ENCODE peak calls at places on chromosomes 16 and 17, in seven cellular contexts. L is AG10803; T is GM23338; D is transverse colon; R is NCI-H748 treated with DMSO at 0.1 percent for 48 hours; Y is prostate gland; X is activated T-cell treated with anti-CD3 and anti-CD28 coated beads, Interleukin-2, amount 50 U/mL, for 4 hours. P is an unnamed sample.

GRCh38 chr17:79922798-79923197 is 83.6 kb upstream of the CBX4 start:
- DNase-seq in D (no peak), T (no peak), Y (no peak), X (no peak), L (no peak), R (no peak), P (no peak)

GRCh38 chr16:67730326-67730725 is 11.2 kb upstream of the GFOD2 start:
- DNase-seq in X (no peak), T (no peak), Y (no peak), L (no peak), R (no peak), D (no peak), P (no peak)

GRCh38 chr17:9671559-9671958 is 26.2 kb downstream of the USP43 start:
- DNase-seq in T (no peak), X (no peak), R (no peak), D (no peak), Y (no peak), L (no peak), P (no peak)

GRCh38 chr17:40498281-40499084 is 2.9 kb downstream of the TNS4 start:
- DNase-seq in R (no peak), Y (no peak), T (no peak), L (no peak), D (no peak), X (no peak), P (no peak)

GRCh38 chr17:6643460-6644125 is 2.7 kb downstream of the TXNDC17 start:
- DNase-seq in D (no peak), L (peak), T (no peak), R (no peak), Y (no peak), X (no peak), P (no peak)

GRCh38 chr16:49932449-49932848 is 76.5 kb upstream of the ZNF423 start:
- DNase-seq in T (no peak), D (no peak), R (no peak), L (no peak), X (no peak), Y (no peak), P (no peak)

GRCh38 chr16:23058576-23058975 is 90.7 kb downstream of the USP31 start:
- DNase-seq in X (no peak), R (no peak), T (no peak), Y (no peak), L (no peak), D (no peak), P (no peak)

GRCh38 chr17:11899494-11899893 is 97.8 kb downstream of the ZNF18 start:
- DNase-seq in L (no peak), X (no peak), R (no peak), Y (no peak), T (peak), D (no peak), P (no peak)

GRCh38 chr16:9003322-9003721 is 39.6 kb upstream of the USP7 start:
- DNase-seq in R (peak), X (no peak), L (no peak), Y (peak), T (no peak), D (peak), P (peak)

GRCh38 chr17:55652825-55653224 is 69.8 kb downstream of the TMEM100 start:
- DNase-seq in D (no peak), R (no peak), X (no peak), T (no peak), L (no peak), Y (no peak), P (no peak)